ENCODE peak calls at places on chromosomes 11 and 22, in six cellular contexts. F is A549, E is K562, C is endothelial cell of umbilical vein, R is HepG2, H is GM12878. Y is an unnamed sample.

GRCh38 chr11:71244116-71244815 is 8.1 kb downstream of the SHANK2 start:
- DNase-seq in R (no peak), E (no peak), C (no peak), F (no peak), H (no peak), Y (no peak)

GRCh38 chr11:24963879-24964278 is 467.0 kb downstream of the LUZP2 start:
- DNase-seq in C (no peak), E (no peak), F (no peak), R (no peak), H (no peak), Y (no peak)

GRCh38 chr22:22818861-22819855 is 68.5 kb upstream of the IGLL5 start:
- DNase-seq in C (no peak), F (no peak), H (peak), E (no peak), R (no peak), Y (peak)

GRCh38 chr11:69163842-69164241 is 8.1 kb downstream of the SMIM38 start:
- DNase-seq in H (no peak), C (no peak), R (no peak), F (no peak), E (no peak), Y (no peak)

GRCh38 chr11:111301004-111301839 is 2.9 kb downstream of the POU2AF3 start:
- DNase-seq in E (no peak), F (no peak), R (no peak), C (no peak), H (no peak), Y (no peak)

GRCh38 chr11:48104562-48104924 is 112.1 kb upstream of the OR4B1 start:
- DNase-seq in H (no peak), C (no peak), F (no peak), E (no peak), R (no peak), Y (no peak)

GRCh38 chr22:24091551-24092420 is 80.7 kb downstream of the CABIN1 start:
- DNase-seq in H (no peak), E (peak), C (no peak), R (no peak), F (no peak), Y (no peak)

GRCh38 chr22:17369553-17370035 is 334 bp downstream of the CECR2 start:
- DNase-seq in E (peak), F (no peak), C (no peak), R (no peak), H (no peak), Y (peak)

GRCh38 chr11:111719379-111719778 is 46.8 kb downstream of the PPP2R1B start:
- DNase-seq in R (no peak), C (peak), H (no peak), E (no peak), F (no peak), Y (no peak)

GRCh38 chr22:46524203-46524740 is 13.1 kb downstream of the CELSR1 start:
- DNase-seq in E (no peak), H (no peak), F (no peak), R (no peak), C (no peak), Y (no peak)

GRCh38 chr11:17014774-17015638 is 792 bp upstream of the PLEKHA7 start:
- DNase-seq in R (peak), H (no peak), F (peak), E (peak), C (peak), Y (no peak)

GRCh38 chr22:39537981-39538380 is 5.4 kb upstream of the RPS19BP1 start:
- DNase-seq in R (no peak), H (no peak), F (no peak), C (no peak), E (no peak), Y (no peak)

GRCh38 chr22:47622541-47622940 is 860.1 kb downstream of the TBC1D22A start:
- DNase-seq in E (no peak), H (no peak), C (no peak), F (no peak), R (no peak), Y (no peak)

GRCh38 chr11:131065435-131066295 is 149.4 kb upstream of the SNX19 start:
- DNase-seq in E (no peak), C (no peak), R (no peak), F (no peak), H (no peak), Y (no peak)

GRCh38 chr11:67439321-67440228 is 2.1 kb upstream of the PTPRCAP start:
- DNase-seq in E (no peak), F (peak), R (peak), C (peak), H (no peak), Y (peak)

GRCh38 chr11:103648670-103649400 is 387.6 kb upstream of the DDI1 start:
- DNase-seq in H (no peak), C (no peak), E (no peak), F (no peak), R (no peak), Y (no peak)

DNA sequence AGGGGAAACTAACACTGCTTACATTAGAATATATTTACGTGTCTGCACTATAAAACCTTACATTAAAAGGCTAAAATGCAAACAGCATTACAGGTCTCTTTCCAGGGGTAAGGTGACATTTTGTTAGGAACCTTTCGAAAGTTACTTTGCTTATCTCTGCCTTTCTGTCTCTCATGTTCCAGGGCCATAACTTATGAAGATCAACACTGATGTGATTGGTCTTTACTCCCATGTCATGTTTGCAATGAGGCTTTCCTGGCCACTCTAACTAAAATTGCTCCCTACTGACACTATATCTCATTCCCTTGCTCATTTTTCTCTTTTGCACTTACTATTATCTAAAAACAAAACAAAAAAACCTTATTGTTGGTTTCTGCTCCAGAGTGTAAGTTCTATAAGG is 119.0 kb downstream of the JRKL start:
- DNase-seq in E (no peak), C (no peak), H (no peak), F (no peak), R (no peak), Y (no peak)
- TF ChIP-seq MAX in E (no peak), C (no peak), H (no peak), F (no peak), R (no peak), Y (no peak)

GRCh38 chr11:64916848-64917662 is at the start of gene ATG2A:
- DNase-seq in C (peak), E (peak), F (peak), H (peak), R (peak), Y (peak)

GRCh38 chr11:64915366-64915887 is 1.6 kb downstream of the ATG2A start:
- DNase-seq in F (no peak), H (no peak), C (no peak), E (no peak), R (no peak), Y (no peak)

GRCh38 chr11:64917663-64917995 is 620 bp upstream of the ATG2A start:
- DNase-seq in E (no peak), R (no peak), C (no peak), H (no peak), F (no peak), Y (no peak)

GRCh38 chr11:64918056-64918455 is 1.0 kb upstream of the ATG2A start:
- DNase-seq in E (no peak), C (peak), R (peak), H (no peak), F (peak), Y (peak)

DNA sequence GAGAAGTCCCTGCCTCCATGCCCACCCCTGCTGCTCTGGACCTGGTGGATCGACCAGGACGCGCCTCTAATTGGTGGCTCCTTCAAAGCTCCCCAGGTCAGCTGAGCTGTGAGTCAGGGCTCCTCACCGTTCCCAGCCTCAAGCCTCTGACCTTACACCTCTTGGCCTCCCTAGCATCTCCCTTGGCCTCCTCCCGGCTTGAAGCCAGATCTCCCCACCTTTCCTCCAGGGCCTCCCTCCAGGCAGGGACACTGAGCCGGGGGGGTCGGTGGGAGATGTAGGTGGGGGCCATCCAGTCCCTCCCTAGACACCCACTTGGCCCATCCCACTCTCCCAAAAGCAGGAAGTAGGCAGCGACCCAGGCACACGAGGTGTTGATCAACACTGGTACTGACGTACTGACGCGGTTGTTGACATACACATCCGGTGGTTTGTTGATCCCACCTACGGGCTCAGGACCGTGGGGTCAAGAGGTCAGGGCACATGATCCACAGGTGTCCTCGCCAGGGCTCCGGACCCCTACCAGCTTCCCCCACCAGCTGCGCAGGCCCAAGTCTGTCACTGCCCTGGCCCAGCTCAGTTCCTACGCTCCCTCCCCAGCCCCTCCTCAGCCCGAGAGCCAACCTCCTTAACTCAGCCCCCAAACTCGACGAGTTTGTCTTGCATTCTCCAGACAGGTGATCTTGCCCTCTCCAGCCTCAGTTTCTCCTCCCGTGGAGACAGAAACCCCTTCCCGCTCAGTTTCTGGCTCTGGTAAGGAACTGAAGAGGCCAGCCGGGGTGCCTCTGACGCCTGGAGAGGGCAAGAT is 765 bp downstream of the ATG2A start:
- DNase-seq in C (peak), F (peak), E (peak), H (no peak), R (peak), Y (peak)
- TF ChIP-seq MYC in C (no peak), F (no peak), E (peak), H (no peak), R (no peak), Y (no peak)

GRCh38 chr11:9775393-9775780 is 111.5 kb downstream of the SWAP70 start:
- DNase-seq in R (no peak), C (no peak), E (no peak), H (no peak), F (no peak), Y (no peak)

GRCh38 chr11:9777066-9777465 is 113.2 kb downstream of the SWAP70 start:
- DNase-seq in R (no peak), E (no peak), C (no peak), H (no peak), F (no peak), Y (no peak)

GRCh38 chr11:9777525-9777924 is 113.6 kb downstream of the SWAP70 start:
- DNase-seq in C (no peak), E (no peak), R (no peak), F (no peak), H (no peak), Y (no peak)

GRCh38 chr11:9774591-9775392 is 110.9 kb downstream of the SWAP70 start:
- DNase-seq in E (no peak), F (peak), C (peak), R (no peak), H (no peak), Y (no peak)

GRCh38 chr11:9776203-9776602 is 112.3 kb downstream of the SWAP70 start:
- DNase-seq in E (no peak), R (no peak), H (no peak), C (no peak), F (no peak), Y (no peak)
- H3K4me3 ChIP-seq in E (no peak), R (no peak), H (no peak), C (no peak), F (no peak), Y (no peak)

GRCh38 chr22:44181033-44181911 is 547 bp downstream of the PARVG start:
- DNase-seq in E (no peak), F (no peak), R (no peak), C (no peak), H (no peak), Y (peak)

GRCh38 chr22:44179196-44179988 is 1.3 kb upstream of the PARVG start:
- DNase-seq in F (no peak), E (no peak), R (no peak), C (no peak), H (no peak), Y (peak)

GRCh38 chr22:44179989-44180705 is 578 bp upstream of the PARVG start:
- DNase-seq in H (no peak), E (no peak), R (no peak), F (no peak), C (no peak), Y (peak)

GRCh38 chr22:44181912-44182590 is 1.3 kb downstream of the PARVG start:
- DNase-seq in H (no peak), C (no peak), E (peak), F (no peak), R (no peak), Y (peak)

GRCh38 chr22:44180706-44181032 is at the start of gene PARVG:
- DNase-seq in R (no peak), E (no peak), F (no peak), C (no peak), H (peak), Y (no peak)
- TF ChIP-seq MAX in R (no peak), E (no peak), F (no peak), C (no peak), H (peak), Y (no peak)

DNA sequence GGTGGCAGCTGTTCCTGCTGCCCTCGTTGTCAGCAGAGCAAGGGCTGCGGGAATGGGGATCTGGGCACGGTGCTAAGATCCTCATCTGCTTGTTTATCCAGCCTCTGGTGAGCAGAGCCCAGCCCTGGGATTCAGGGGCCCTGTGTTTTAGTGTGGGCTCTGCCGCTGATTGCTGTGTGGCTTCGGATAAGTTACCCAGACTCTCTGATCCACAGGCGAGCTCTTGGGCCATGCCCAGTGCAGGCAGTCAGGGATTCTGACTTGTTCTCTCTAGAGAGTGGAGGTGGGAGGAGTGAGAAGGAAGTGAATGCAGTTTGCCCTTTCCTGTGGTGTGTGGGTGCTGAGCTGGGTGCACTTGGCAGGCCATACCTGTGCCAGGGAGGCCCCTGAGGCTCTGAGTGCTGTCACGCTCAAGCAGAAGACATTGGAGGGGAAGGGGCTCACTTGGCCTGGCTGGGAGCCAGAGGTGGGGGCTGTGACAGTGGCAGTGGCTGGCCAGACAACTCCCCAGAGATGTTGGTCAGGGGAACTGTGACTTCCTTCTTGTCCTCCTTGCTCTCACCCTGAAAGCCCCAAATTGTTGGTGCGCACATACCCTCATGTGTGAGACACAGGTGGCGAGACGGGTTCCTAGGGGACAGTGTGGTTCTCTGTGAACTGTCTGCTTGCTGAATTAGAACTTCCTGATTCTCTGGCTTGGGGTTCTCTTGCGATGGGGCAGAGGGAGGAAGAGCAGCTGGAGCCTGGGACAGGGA is 43.7 kb downstream of the CD82 start:
- DNase-seq in C (no peak), F (no peak), R (no peak), H (peak), E (no peak), Y (peak)
- TF ChIP-seq MYC in C (no peak), F (no peak), R (no peak), H (no peak), E (no peak), Y (no peak)

GRCh38 chr11:125264091-125265022 is 99.8 kb downstream of the PKNOX2 start:
- DNase-seq in H (no peak), C (no peak), E (no peak), R (no peak), F (no peak), Y (no peak)

GRCh38 chr11:125263268-125263790 is 98.8 kb downstream of the PKNOX2 start:
- DNase-seq in F (no peak), H (no peak), C (peak), R (peak), E (no peak), Y (no peak)

GRCh38 chr11:125261471-125262087 is 97.0 kb downstream of the PKNOX2 start:
- DNase-seq in C (no peak), R (no peak), H (no peak), F (no peak), E (no peak), Y (no peak)

GRCh38 chr11:125262194-125262824 is 97.8 kb downstream of the PKNOX2 start:
- DNase-seq in F (no peak), E (no peak), R (peak), C (no peak), H (no peak), Y (no peak)

GRCh38 chr11:125262825-125263218 is 98.3 kb downstream of the PKNOX2 start:
- DNase-seq in H (no peak), F (no peak), R (no peak), C (no peak), E (no peak), Y (no peak)
- H3K4me3 ChIP-seq in H (no peak), F (no peak), R (peak), C (no peak), E (no peak), Y (no peak)

DNA sequence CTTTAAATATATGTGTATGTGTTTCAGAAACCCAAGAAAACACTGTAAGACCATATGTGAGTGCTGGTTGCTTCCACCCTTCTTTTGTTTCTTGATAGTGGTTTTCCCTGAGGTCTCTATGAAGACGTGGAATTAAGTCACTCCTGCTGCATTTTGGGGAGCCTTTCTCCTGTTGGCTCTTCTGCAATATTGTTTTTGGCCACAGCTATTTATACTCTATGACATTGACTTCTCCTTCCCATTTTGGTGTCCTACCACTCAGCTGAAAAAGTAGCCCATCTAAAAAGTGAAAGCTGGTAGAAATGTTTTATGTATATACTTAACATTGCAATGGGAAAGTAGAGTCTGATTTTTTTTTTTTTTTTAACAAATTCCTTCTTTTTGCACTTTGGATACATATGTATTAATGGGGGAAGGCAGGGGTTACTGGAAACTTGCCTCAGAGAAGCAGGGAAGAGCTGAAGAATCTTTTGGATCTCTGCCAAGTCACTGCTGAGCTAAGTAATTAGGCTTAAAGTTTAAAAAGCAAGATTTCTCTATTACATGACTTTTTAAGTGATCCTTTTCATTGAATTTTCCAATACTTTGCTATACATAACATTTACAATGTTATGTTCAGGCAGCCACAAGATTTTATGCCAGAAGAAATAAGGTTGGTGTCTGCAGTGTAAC is 1.8 kb downstream of the TTC17 start:
- DNase-seq in F (no peak), R (peak), E (no peak), C (no peak), H (no peak), Y (peak)
- TF ChIP-seq MAX in F (no peak), R (no peak), E (no peak), C (no peak), H (no peak), Y (no peak)

GRCh38 chr22:43493297-43493696 is 81.5 kb downstream of the MPPED1 start:
- DNase-seq in R (no peak), F (no peak), E (no peak), H (no peak), C (no peak), Y (no peak)
- TF ChIP-seq MYC in R (no peak), F (no peak), E (no peak), H (no peak), C (no peak), Y (no peak)